ENCODE peak calls at places on chromosomes 16 and 17, in eight cellular contexts. X is NCI-H2081 treated with DMSO at 0.1 percent for 48 hours, P is nephron progenitor cell, M is keratinocyte, R is NB4, W is K562, V is HFFc6, A is gastrocnemius medialis. D is an unnamed sample.

GRCh38 chr17:79944821-79945391 is 90.8 kb downstream of the TBC1D16 start:
- DNase-seq in X (no peak), P (no peak), M (no peak), R (no peak), W (no peak), V (no peak), A (no peak), D (no peak)

GRCh38 chr17:20930065-20930760 is 112.6 kb downstream of the USP22 start:
- DNase-seq in X (no peak), P (no peak), M (no peak), R (no peak), W (no peak), V (no peak), A (no peak), D (no peak)

GRCh38 chr16:52070341-52071057 is 476.4 kb downstream of the TOX3 start:
- DNase-seq in X (no peak), P (no peak), M (no peak), R (no peak), W (no peak), V (no peak), A (no peak), D (no peak)

GRCh38 chr17:75691371-75692290 is 24.5 kb downstream of the SAP30BP start:
- DNase-seq in X (no peak), P (no peak), M (peak), R (peak), W (no peak), V (peak), A (no peak), D (no peak)

GRCh38 chr17:62760059-62760887 is 47.8 kb downstream of the MARCHF10 start:
- DNase-seq in X (no peak), P (no peak), M (no peak), R (no peak), W (no peak), V (peak), A (no peak), D (no peak)

GRCh38 chr16:80541306-80541694 is 507 bp downstream of the DYNLRB2 start:
- DNase-seq in X (no peak), P (no peak), M (no peak), R (no peak), W (no peak), V (no peak), A (no peak), D (no peak)

GRCh38 chr16:27363797-27364196 is 38.2 kb upstream of the IL21R start:
- DNase-seq in X (no peak), P (no peak), M (no peak), R (no peak), W (no peak), V (no peak), A (no peak), D (no peak)

GRCh38 chr16:59263980-59264379 is 529.9 kb upstream of the GOT2 start:
- DNase-seq in X (no peak), P (no peak), M (no peak), R (no peak), W (no peak), V (no peak), A (no peak), D (no peak)

GRCh38 chr16:24005577-24005976 is 169.8 kb downstream of the PRKCB start:
- DNase-seq in X (no peak), P (no peak), M (no peak), R (no peak), W (no peak), V (no peak), A (no peak), D (no peak)

GRCh38 chr16:24525970-24526559 is 13.3 kb upstream of the RBBP6 start:
- DNase-seq in X (no peak), P (no peak), M (peak), R (no peak), W (no peak), V (peak), A (no peak), D (no peak)

GRCh38 chr17:39001703-39002637 is 34.8 kb upstream of the FBXO47 start:
- DNase-seq in X (no peak), P (no peak), M (peak), R (peak), W (peak), V (peak), A (peak), D (no peak)

GRCh38 chr16:973366-973765 is 2.6 kb upstream of the LMF1 start:
- DNase-seq in X (no peak), P (no peak), M (no peak), R (no peak), W (no peak), V (no peak), A (no peak), D (no peak)

GRCh38 chr17:71032746-71033273 is 863.5 kb downstream of the KCNJ2 start:
- DNase-seq in X (peak), P (peak), M (no peak), R (no peak), W (no peak), V (no peak), A (no peak), D (peak)

GRCh38 chr17:81025065-81025751 is 9.7 kb upstream of the BAIAP2 start:
- DNase-seq in X (no peak), P (no peak), M (no peak), R (no peak), W (no peak), V (no peak), A (no peak), D (no peak)

GRCh38 chr17:12734852-12735430 is 54.4 kb upstream of the ARHGAP44 start:
- DNase-seq in X (no peak), P (no peak), M (no peak), R (no peak), W (no peak), V (no peak), A (no peak), D (no peak)

GRCh38 chr16:10920726-10921427 is 21.4 kb downstream of the DEXI start:
- DNase-seq in X (no peak), P (no peak), M (no peak), R (no peak), W (no peak), V (no peak), A (peak), D (no peak)

GRCh38 chr17:2123467-2124251 is 68.8 kb downstream of the HIC1 start:
- DNase-seq in X (no peak), P (no peak), M (no peak), R (peak), W (no peak), V (peak), A (no peak), D (peak)

GRCh38 chr17:81291662-81292061 is 3.4 kb downstream of the SLC38A10 start:
- DNase-seq in X (no peak), P (peak), M (no peak), R (peak), W (peak), V (no peak), A (peak), D (peak)

GRCh38 chr17:76546556-76547182 is 6.8 kb downstream of the PRCD start:
- DNase-seq in X (no peak), P (no peak), M (no peak), R (no peak), W (no peak), V (peak), A (no peak), D (no peak)

GRCh38 chr17:35765086-35765710 is 4.5 kb downstream of the C17orf50 start:
- DNase-seq in X (no peak), P (no peak), M (no peak), R (no peak), W (no peak), V (no peak), A (no peak), D (no peak)

GRCh38 chr17:2412561-2413021 is 11.7 kb upstream of the MNT start:
- DNase-seq in X (no peak), P (no peak), M (no peak), R (no peak), W (no peak), V (no peak), A (no peak), D (no peak)

GRCh38 chr17:79654350-79654959 is 43.6 kb upstream of the RBFOX3 start:
- DNase-seq in X (no peak), P (no peak), M (no peak), R (no peak), W (no peak), V (no peak), A (no peak), D (no peak)

GRCh38 chr17:55437165-55437605 is 15.6 kb upstream of the MMD start:
- DNase-seq in X (no peak), P (no peak), M (no peak), R (peak), W (no peak), V (no peak), A (no peak), D (no peak)

GRCh38 chr17:47850692-47851573 is at the start of gene SP6:
- DNase-seq in X (peak), P (peak), M (no peak), R (peak), W (peak), V (peak), A (no peak), D (peak)

GRCh38 chr16:77238593-77238992 is 39.4 kb downstream of the SYCE1L start:
- DNase-seq in X (no peak), P (no peak), M (no peak), R (no peak), W (no peak), V (no peak), A (no peak), D (no peak)

GRCh38 chr17:29159286-29159860 is 20.8 kb downstream of the MYO18A start:
- DNase-seq in X (no peak), P (no peak), M (no peak), R (no peak), W (no peak), V (no peak), A (no peak), D (no peak)

GRCh38 chr17:8021565-8022357 is 17.1 kb upstream of the ALOX15B start:
- DNase-seq in X (no peak), P (no peak), M (no peak), R (no peak), W (no peak), V (no peak), A (no peak), D (no peak)

GRCh38 chr17:50916708-50917417 is 50.7 kb upstream of the TOB1 start:
- DNase-seq in X (no peak), P (no peak), M (no peak), R (no peak), W (no peak), V (no peak), A (no peak), D (no peak)

GRCh38 chr17:61684172-61684571 is 93.2 kb upstream of the NACA2 start:
- DNase-seq in X (no peak), P (no peak), M (no peak), R (no peak), W (no peak), V (no peak), A (no peak), D (no peak)

GRCh38 chr16:68492501-68493411 is 44.4 kb upstream of the SMPD3 start:
- DNase-seq in X (no peak), P (no peak), M (no peak), R (no peak), W (no peak), V (no peak), A (no peak), D (no peak)

GRCh38 chr17:77313831-77314230 is 173.1 kb downstream of the SEC14L1 start:
- DNase-seq in X (no peak), P (no peak), M (no peak), R (no peak), W (no peak), V (no peak), A (no peak), D (no peak)

GRCh38 chr17:79707931-79708891 is 22.5 kb upstream of the ENPP7 start:
- DNase-seq in X (no peak), P (peak), M (no peak), R (peak), W (peak), V (peak), A (no peak), D (peak)

GRCh38 chr16:14302031-14302398 is 230.9 kb downstream of the MRTFB start:
- DNase-seq in X (no peak), P (peak), M (no peak), R (peak), W (peak), V (peak), A (peak), D (no peak)

GRCh38 chr17:65684631-65685030 is 123.2 kb upstream of the AXIN2 start:
- DNase-seq in X (no peak), P (no peak), M (no peak), R (peak), W (no peak), V (no peak), A (no peak), D (no peak)

GRCh38 chr16:86631441-86631840 is 53.1 kb downstream of the FOXL1 start:
- DNase-seq in X (no peak), P (no peak), M (no peak), R (peak), W (no peak), V (peak), A (no peak), D (no peak)

D was measured in NCI-H748 treated with DMSO at 0.1 percent for 48 hours.